ENCODE peak calls at places on chromosome 20, in six cellular contexts. R is tibial artery, Q is pancreas, J is sigmoid colon, W is suprapubic skin, I is fibroblast of lung. B is an unnamed sample.

GRCh38 chr20:50572922-50573777 is 63.0 kb downstream of the PTPN1 start:
- DNase-seq in R (peak; percentile 84), Q (no peak), J (peak; percentile 86), W (no peak), I (peak; percentile 98), B (no peak)

GRCh38 chr20:32168184-32168910 is 39.2 kb downstream of the PLAGL2 start:
- DNase-seq in R (peak; percentile 17), Q (no peak), J (peak; percentile 12), W (peak; percentile 16), I (peak; percentile 48), B (peak; percentile 7)

GRCh38 chr20:51542033-51542893 is at the start of gene NFATC2:
- DNase-seq in R (no peak), Q (peak; percentile 89), J (no peak), W (no peak), I (no peak), B (peak; percentile 81)

GRCh38 chr20:18724788-18725476 is 88.7 kb upstream of the SCP2D1 start:
- DNase-seq in R (no peak), Q (no peak), J (no peak), W (no peak), I (no peak), B (no peak)

GRCh38 chr20:46512943-46513844 is at the start of gene ZNF334:
- DNase-seq in R (peak; percentile 21), Q (peak; percentile 91), J (peak; percentile 76), W (no peak), I (peak; percentile 65), B (peak; percentile 87)

GRCh38 chr20:48224531-48224930 is 439.2 kb upstream of the SULF2 start:
- DNase-seq in R (no peak), Q (no peak), J (no peak), W (no peak), I (no peak), B (no peak)

GRCh38 chr20:54140067-54140466 is 33.7 kb downstream of the CYP24A1 start:
- DNase-seq in R (no peak), Q (no peak), J (no peak), W (no peak), I (no peak), B (no peak)

GRCh38 chr20:15842872-15843271 is 730.4 kb downstream of the KIF16B start:
- DNase-seq in R (no peak), Q (no peak), J (no peak), W (no peak), I (no peak), B (no peak)

GRCh38 chr20:50450961-50451752 is 59.0 kb upstream of the PTPN1 start:
- DNase-seq in R (peak; percentile 75), Q (no peak), J (peak; percentile 82), W (no peak), I (peak; percentile 77), B (no peak)

GRCh38 chr20:55264825-55265224 is 740.5 kb downstream of the CBLN4 start:
- DNase-seq in R (no peak), Q (no peak), J (no peak), W (no peak), I (no peak), B (no peak)

GRCh38 chr20:53623454-53624206 is 30.0 kb upstream of the ZNF217 start:
- DNase-seq in R (peak; percentile 83), Q (no peak), J (peak; percentile 87), W (peak; percentile 87), I (peak; percentile 81), B (peak; percentile 63)

GRCh38 chr20:41734506-41734945 is 116.3 kb upstream of the CHD6 start:
- DNase-seq in R (peak; percentile 29), Q (no peak), J (no peak), W (no peak), I (peak; percentile 25), B (no peak)

GRCh38 chr20:35663516-35663812 is 1.2 kb downstream of the CPNE1 start:
- DNase-seq in R (no peak), Q (no peak), J (no peak), W (no peak), I (no peak), B (no peak)

GRCh38 chr20:57038608-57039440 is 227.6 kb downstream of the BMP7 start:
- DNase-seq in R (no peak), Q (no peak), J (peak; percentile 59), W (no peak), I (no peak), B (no peak)

GRCh38 chr20:49460916-49461315 is 21.6 kb downstream of the KCNB1 start:
- DNase-seq in R (no peak), Q (no peak), J (no peak), W (no peak), I (no peak), B (no peak)

GRCh38 chr20:47275548-47275947 is 81.0 kb downstream of the ZMYND8 start:
- DNase-seq in R (no peak), Q (no peak), J (peak; percentile 11), W (peak; percentile 10), I (no peak), B (no peak)

GRCh38 chr20:24955045-24955444 is 6.0 kb downstream of the CST7 start:
- DNase-seq in R (no peak), Q (no peak), J (peak; percentile 48), W (no peak), I (no peak), B (no peak)

GRCh38 chr20:45408646-45409213 is 641 bp downstream of the DBNDD2 start:
- DNase-seq in R (peak; percentile 44), Q (no peak), J (no peak), W (no peak), I (no peak), B (no peak)

GRCh38 chr20:43066061-43066575 is 123.6 kb downstream of the PTPRT start:
- DNase-seq in R (no peak), Q (no peak), J (no peak), W (no peak), I (no peak), B (no peak)

GRCh38 chr20:51938557-51939324 is 136.4 kb upstream of the SALL4 start:
- DNase-seq in R (no peak), Q (no peak), J (no peak), W (no peak), I (peak; percentile 85), B (no peak)

GRCh38 chr20:51227744-51228143 is 204.8 kb upstream of the KCNG1 start:
- DNase-seq in R (no peak), Q (no peak), J (no peak), W (no peak), I (no peak), B (no peak)

GRCh38 chr20:49925901-49926454 is 10.2 kb upstream of the RNF114 start:
- DNase-seq in R (no peak), Q (no peak), J (no peak), W (no peak), I (no peak), B (no peak)

GRCh38 chr20:17809714-17810631 is 110.2 kb downstream of the BANF2 start:
- DNase-seq in R (no peak), Q (no peak), J (peak; percentile 49), W (no peak), I (no peak), B (no peak)

DNA sequence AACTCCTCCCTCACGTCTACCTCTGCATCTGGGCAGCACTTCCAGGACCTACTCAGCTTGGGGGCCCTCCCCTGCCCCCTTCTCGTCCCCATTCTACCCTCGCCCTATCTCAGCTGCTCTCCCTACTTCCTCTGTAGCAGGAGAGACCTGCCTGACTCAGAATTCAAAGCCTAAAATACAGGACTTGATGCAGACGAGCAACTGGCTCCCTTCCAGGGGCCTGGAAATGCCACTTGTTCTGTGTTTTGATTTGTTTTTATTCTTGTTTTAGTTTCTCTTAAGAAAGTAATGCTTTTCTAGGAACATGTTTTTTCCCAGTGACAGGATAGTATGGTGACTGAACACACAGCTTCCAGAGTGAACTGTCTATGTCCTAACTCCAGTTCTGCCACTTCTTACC is 320.4 kb upstream of the CDH4 start:
- DNase-seq in R (no peak), Q (no peak), J (no peak), W (no peak), I (no peak), B (no peak)
- H3K4me1 ChIP-seq in R (no peaks in the 10 kb centered on the region), Q (no peaks in the 10 kb centered on the region), J (no peaks in the 10 kb centered on the region), W (peaks cover 4% of the 10 kb centered on the region), I (no peaks in the 10 kb centered on the region), B (no peaks in the 10 kb centered on the region)

DNA sequence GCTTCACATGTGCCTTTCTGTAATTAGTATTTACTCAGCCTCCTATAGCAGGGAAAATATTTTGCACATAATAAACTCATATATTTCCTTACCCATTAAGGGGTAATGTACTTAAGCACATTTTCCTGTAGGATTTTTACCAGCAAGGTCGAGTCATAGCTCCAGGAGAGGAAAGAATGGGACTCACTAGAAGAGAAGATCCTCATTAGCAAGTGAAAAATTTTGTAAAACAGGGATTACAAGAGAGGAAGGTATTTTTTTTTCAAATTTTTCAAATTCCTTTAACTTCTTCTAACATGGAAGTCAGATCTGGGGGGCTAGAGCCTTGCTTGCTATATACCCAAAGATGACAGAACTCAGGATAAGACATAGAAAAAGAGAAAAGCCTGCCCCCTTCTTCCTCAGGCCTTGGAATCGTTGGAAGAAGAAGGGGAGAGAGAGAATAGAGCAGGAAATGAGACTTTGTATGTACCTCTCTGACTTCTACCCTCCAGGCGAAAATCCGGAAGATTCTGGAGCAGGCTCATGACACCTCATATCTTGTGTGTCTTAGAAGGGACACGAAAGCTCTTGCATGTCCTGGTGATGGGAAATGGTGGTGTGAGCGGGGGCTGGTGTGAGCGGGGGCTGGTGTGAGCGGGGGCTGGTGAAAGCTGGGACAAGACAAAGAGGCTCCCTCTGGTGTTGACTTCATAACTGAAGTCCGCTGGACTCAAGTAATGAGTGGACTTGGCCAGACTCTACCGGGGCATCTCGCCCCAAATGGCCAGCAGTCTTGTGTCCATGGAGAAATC is 256.9 kb upstream of the PLCB4 start:
- DNase-seq in R (no peak), Q (no peak), J (no peak), W (no peak), I (no peak), B (no peak)
- TF ChIP-seq CTCF in R (no peak), Q (no peak), J (no peak), W (no peak), I (no peak), B (no peak)

DNA sequence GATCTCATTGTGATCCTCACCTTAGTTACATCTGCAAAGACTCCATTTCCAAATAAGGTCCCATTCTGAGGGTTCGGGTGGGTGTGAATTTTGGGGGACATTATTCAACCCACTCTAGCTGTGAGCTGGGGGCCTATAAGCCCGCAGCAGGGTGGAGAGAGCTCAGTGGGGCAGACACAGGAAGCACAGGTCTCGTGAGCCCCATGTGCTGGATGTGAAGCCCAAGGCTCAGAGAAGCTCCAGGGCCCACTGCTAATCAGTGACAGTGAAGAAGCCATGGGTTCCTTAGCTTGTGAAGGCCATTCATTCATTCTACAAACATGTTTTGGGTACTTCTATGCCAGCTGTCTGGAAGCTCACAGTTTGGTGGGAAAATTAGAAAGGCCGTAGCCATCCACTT is 47.5 kb downstream of the CHMP4B start:
- DNase-seq in R (no peak), Q (no peak), J (no peak), W (no peak), I (no peak), B (no peak)
- H3K27ac ChIP-seq in R (no peak overlapping the region), Q (no peak overlapping the region), J (no peak overlapping the region), W (no peak overlapping the region), I (no peak overlapping the region), B (no peak overlapping the region)

DNA sequence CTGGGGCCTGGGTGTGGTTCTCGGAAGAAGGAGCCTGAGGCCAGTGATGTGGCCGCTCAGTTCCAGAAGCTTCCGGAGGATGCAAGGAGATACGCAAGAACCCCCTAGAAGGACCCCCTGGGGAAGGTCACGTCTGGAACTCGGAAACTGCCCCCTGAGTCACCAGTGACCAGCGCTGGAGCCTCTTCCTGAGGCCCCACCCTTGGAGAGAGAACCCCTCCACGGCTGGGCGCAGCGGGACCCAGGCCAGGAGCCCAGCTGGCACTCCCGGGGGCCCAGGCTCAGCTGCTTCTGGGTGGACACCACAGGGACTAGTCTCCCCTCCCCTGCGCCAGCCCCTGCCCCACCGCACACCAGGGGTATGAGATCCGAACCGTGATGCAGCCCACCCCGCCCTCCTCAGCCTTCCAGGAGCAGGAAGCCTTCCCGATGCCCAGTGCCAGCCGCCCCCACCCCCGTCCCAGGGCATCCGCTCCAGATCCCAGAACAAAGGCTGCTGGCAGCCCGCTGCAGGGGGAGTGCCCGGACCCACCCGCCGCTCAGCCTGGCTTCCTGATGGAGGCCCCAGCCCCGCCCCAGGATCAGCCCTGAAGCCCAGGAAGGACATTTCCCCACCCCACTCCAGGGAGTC is 7.5 kb downstream of the LAMA5 start:
- DNase-seq in R (no peak), Q (peak; percentile 81), J (peak; percentile 75), W (peak; percentile 69), I (peak; percentile 72), B (no peak)
- H3K4me1 ChIP-seq in R (peaks cover 97% of the 10 kb centered on the region), Q (peaks cover 3% of the 10 kb centered on the region), J (peaks cover 96% of the 10 kb centered on the region), W (peaks cover 95% of the 10 kb centered on the region), I (peaks cover 39% of the 10 kb centered on the region), B (peaks cover 86% of the 10 kb centered on the region)

B was measured in upper lobe of right lung.